ENCODE peak calls at places on chromosomes 3 and 15, in five cellular contexts. One of them, this sample, is unnamed.

GRCh38 chr3:124202754-124203153 is 210.8 kb upstream of the ROPN1 start:
- DNase-seq in body of pancreas: peak
- DNase-seq in AG09319: no peak
- DNase-seq in glutamatergic neuron: peak
- DNase-seq in type B pancreatic cell: no peak
- DNase-seq in this sample: no peak

GRCh38 chr15:101123222-101123910 is 128.5 kb downstream of the CHSY1 start:
- DNase-seq in type B pancreatic cell: no peak
- DNase-seq in body of pancreas: no peak
- DNase-seq in AG09319: peak
- DNase-seq in glutamatergic neuron: no peak
- DNase-seq in this sample: no peak

GRCh38 chr3:134627831-134628230 is 23.0 kb downstream of the KY start:
- DNase-seq in body of pancreas: no peak
- DNase-seq in type B pancreatic cell: no peak
- DNase-seq in AG09319: no peak
- DNase-seq in glutamatergic neuron: no peak
- DNase-seq in this sample: no peak

GRCh38 chr3:4959180-4959579 is 20.1 kb upstream of the BHLHE40 start:
- DNase-seq in AG09319: no peak
- DNase-seq in type B pancreatic cell: no peak
- DNase-seq in glutamatergic neuron: no peak
- DNase-seq in body of pancreas: no peak
- DNase-seq in this sample: no peak

GRCh38 chr15:68085052-68085451 is 30.9 kb downstream of the PIAS1 start:
- DNase-seq in type B pancreatic cell: no peak
- DNase-seq in glutamatergic neuron: no peak
- DNase-seq in body of pancreas: no peak
- DNase-seq in AG09319: no peak
- DNase-seq in this sample: no peak

GRCh38 chr3:195508185-195508584 is 34.9 kb downstream of the PPP1R2 start:
- DNase-seq in body of pancreas: no peak
- DNase-seq in glutamatergic neuron: no peak
- DNase-seq in type B pancreatic cell: no peak
- DNase-seq in AG09319: no peak
- DNase-seq in this sample: no peak

GRCh38 chr3:42518800-42519567 is 16.5 kb downstream of the VIPR1 start:
- DNase-seq in glutamatergic neuron: no peak
- DNase-seq in AG09319: no peak
- DNase-seq in body of pancreas: no peak
- DNase-seq in type B pancreatic cell: no peak
- DNase-seq in this sample: no peak

GRCh38 chr15:61196156-61196555 is 32.9 kb downstream of the RORA start:
- DNase-seq in glutamatergic neuron: no peak
- DNase-seq in AG09319: no peak
- DNase-seq in type B pancreatic cell: no peak
- DNase-seq in body of pancreas: no peak
- DNase-seq in this sample: no peak

GRCh38 chr3:168624892-168625291 is 529.2 kb upstream of the GOLIM4 start:
- DNase-seq in AG09319: no peak
- DNase-seq in glutamatergic neuron: no peak
- DNase-seq in type B pancreatic cell: no peak
- DNase-seq in body of pancreas: no peak
- DNase-seq in this sample: no peak

GRCh38 chr3:126373682-126374601 is 16.7 kb upstream of the KLF15 start:
- DNase-seq in glutamatergic neuron: peak
- DNase-seq in body of pancreas: no peak
- DNase-seq in AG09319: peak
- DNase-seq in type B pancreatic cell: no peak
- DNase-seq in this sample: no peak

GRCh38 chr3:156892701-156893100 is 66.5 kb downstream of the LEKR1 start:
- DNase-seq in AG09319: no peak
- DNase-seq in body of pancreas: no peak
- DNase-seq in type B pancreatic cell: no peak
- DNase-seq in glutamatergic neuron: no peak
- DNase-seq in this sample: no peak

GRCh38 chr15:69603369-69604049 is 150.9 kb downstream of the RPLP1 start:
- DNase-seq in type B pancreatic cell: no peak
- DNase-seq in AG09319: no peak
- DNase-seq in glutamatergic neuron: no peak
- DNase-seq in body of pancreas: peak
- DNase-seq in this sample: no peak

GRCh38 chr3:105752791-105753415 is 115.9 kb downstream of the CBLB start:
- DNase-seq in type B pancreatic cell: no peak
- DNase-seq in glutamatergic neuron: no peak
- DNase-seq in body of pancreas: no peak
- DNase-seq in AG09319: no peak
- DNase-seq in this sample: no peak

GRCh38 chr15:87287156-87287555 is 969.4 kb downstream of the NTRK3 start:
- DNase-seq in AG09319: peak
- DNase-seq in glutamatergic neuron: no peak
- DNase-seq in type B pancreatic cell: no peak
- DNase-seq in body of pancreas: no peak
- DNase-seq in this sample: no peak

GRCh38 chr15:23823508-23823907 is 136.4 kb upstream of the NDN start:
- DNase-seq in AG09319: no peak
- DNase-seq in body of pancreas: no peak
- DNase-seq in glutamatergic neuron: peak
- DNase-seq in type B pancreatic cell: no peak
- DNase-seq in this sample: no peak

GRCh38 chr3:106805625-106806024 is 571.6 kb upstream of the CCDC54 start:
- DNase-seq in body of pancreas: no peak
- DNase-seq in glutamatergic neuron: no peak
- DNase-seq in type B pancreatic cell: no peak
- DNase-seq in AG09319: no peak
- DNase-seq in this sample: no peak

GRCh38 chr3:38121451-38121831 is 15.5 kb downstream of the ACAA1 start:
- DNase-seq in AG09319: no peak
- DNase-seq in type B pancreatic cell: no peak
- DNase-seq in glutamatergic neuron: no peak
- DNase-seq in body of pancreas: peak
- DNase-seq in this sample: no peak

GRCh38 chr3:187295635-187296034 is 4.1 kb upstream of the MASP1 start:
- DNase-seq in glutamatergic neuron: no peak
- DNase-seq in AG09319: no peak
- DNase-seq in body of pancreas: no peak
- DNase-seq in type B pancreatic cell: no peak
- DNase-seq in this sample: no peak
- TF ChIP-seq CTCF in glutamatergic neuron: no peak
- TF ChIP-seq CTCF in AG09319: no peak
- TF ChIP-seq CTCF in body of pancreas: no peak
- TF ChIP-seq CTCF in type B pancreatic cell: peak
- TF ChIP-seq CTCF in this sample: peak

GRCh38 chr15:92228830-92229229 is 164.9 kb upstream of the ST8SIA2 start:
- DNase-seq in AG09319: no peak
- DNase-seq in glutamatergic neuron: no peak
- DNase-seq in body of pancreas: no peak
- DNase-seq in type B pancreatic cell: no peak
- DNase-seq in this sample: no peak

GRCh38 chr15:92226020-92226612 is 167.6 kb upstream of the ST8SIA2 start:
- DNase-seq in body of pancreas: no peak
- DNase-seq in type B pancreatic cell: no peak
- DNase-seq in AG09319: no peak
- DNase-seq in glutamatergic neuron: no peak
- DNase-seq in this sample: no peak

GRCh38 chr15:92232876-92233275 is 160.8 kb upstream of the ST8SIA2 start:
- DNase-seq in glutamatergic neuron: no peak
- DNase-seq in AG09319: no peak
- DNase-seq in type B pancreatic cell: no peak
- DNase-seq in body of pancreas: no peak
- DNase-seq in this sample: no peak

GRCh38 chr15:92232317-92232716 is 161.4 kb upstream of the ST8SIA2 start:
- DNase-seq in glutamatergic neuron: no peak
- DNase-seq in type B pancreatic cell: no peak
- DNase-seq in AG09319: no peak
- DNase-seq in body of pancreas: no peak
- DNase-seq in this sample: no peak

GRCh38 chr15:92231461-92231860 is 162.2 kb upstream of the ST8SIA2 start:
- DNase-seq in type B pancreatic cell: no peak
- DNase-seq in body of pancreas: no peak
- DNase-seq in glutamatergic neuron: no peak
- DNase-seq in AG09319: no peak
- DNase-seq in this sample: no peak
- TF ChIP-seq CTCF in type B pancreatic cell: no peak
- TF ChIP-seq CTCF in body of pancreas: no peak
- TF ChIP-seq CTCF in glutamatergic neuron: no peak
- TF ChIP-seq CTCF in AG09319: no peak
- TF ChIP-seq CTCF in this sample: no peak

DNA sequence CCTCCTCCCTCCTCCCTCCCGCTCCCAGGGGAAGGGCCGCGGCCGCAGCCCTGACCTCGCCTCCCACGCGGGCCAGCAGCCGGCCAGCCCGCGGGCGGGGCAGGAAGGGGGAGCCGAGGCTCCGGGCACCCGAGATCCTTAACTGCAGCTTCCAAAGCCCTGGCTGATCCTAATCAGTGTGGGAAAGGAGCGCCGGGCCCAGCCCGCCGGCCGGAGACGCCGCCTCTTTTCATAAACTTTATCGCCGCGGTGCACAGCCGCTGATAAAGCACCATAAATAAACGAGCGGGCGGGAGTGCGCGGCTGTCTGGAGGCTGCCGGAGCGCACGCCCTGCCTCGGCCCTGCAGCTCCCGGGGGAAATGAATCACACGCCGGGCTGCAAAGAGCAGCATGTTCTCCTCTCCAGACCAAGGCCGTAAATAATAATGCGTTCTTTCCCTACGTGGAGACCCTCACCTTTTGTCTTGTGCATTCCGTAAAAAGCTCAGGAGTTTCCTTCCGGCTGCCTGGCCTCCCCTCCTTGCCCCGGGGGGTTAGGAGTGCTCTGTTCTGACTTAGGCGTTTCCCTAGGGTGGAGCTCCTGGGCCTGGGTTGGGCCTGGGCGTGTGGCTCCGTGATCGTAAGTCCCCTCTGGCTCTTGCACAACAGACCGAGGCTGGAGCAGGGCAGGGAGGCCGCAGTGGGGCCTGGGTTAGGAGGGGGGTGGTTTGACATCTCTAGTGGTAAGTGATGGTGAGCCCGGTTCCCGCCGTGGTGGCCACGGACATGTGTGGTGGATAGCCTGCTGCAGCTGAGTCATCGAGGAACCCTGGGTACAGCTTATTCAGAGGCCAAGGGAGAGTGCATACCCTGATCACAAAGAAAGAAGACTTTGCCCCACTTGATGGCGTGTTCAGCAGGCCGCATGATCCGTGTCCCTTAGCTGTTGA is 132.6 kb upstream of the HES1 start:
- DNase-seq in type B pancreatic cell: peak
- DNase-seq in AG09319: peak
- DNase-seq in glutamatergic neuron: peak
- DNase-seq in body of pancreas: peak
- DNase-seq in this sample: peak
- TF ChIP-seq CTCF in type B pancreatic cell: no peak
- TF ChIP-seq CTCF in AG09319: no peak
- TF ChIP-seq CTCF in glutamatergic neuron: no peak
- TF ChIP-seq CTCF in body of pancreas: no peak
- TF ChIP-seq CTCF in this sample: no peak

GRCh38 chr3:170488802-170489201 is 70.1 kb downstream of the CLDN11 start:
- DNase-seq in glutamatergic neuron: no peak
- DNase-seq in type B pancreatic cell: no peak
- DNase-seq in body of pancreas: no peak
- DNase-seq in AG09319: peak
- DNase-seq in this sample: no peak
- TF ChIP-seq CTCF in glutamatergic neuron: no peak
- TF ChIP-seq CTCF in type B pancreatic cell: no peak
- TF ChIP-seq CTCF in body of pancreas: no peak
- TF ChIP-seq CTCF in AG09319: no peak
- TF ChIP-seq CTCF in this sample: no peak

This sample was measured in neural crest cell.